ENCODE peak calls at places on chromosomes 13 and 19, in six cellular contexts. Y is transverse colon, I is fibroblast of lung, O is PC-3, T is aorta, K is GM12878. E is an unnamed sample.

GRCh38 chr13:113756441-113757097 is 2.5 kb upstream of the TMEM255B start:
- DNase-seq in T (no peak), O (peak), I (no peak), K (no peak), Y (no peak), E (no peak)

GRCh38 chr19:13463296-13463695 is 43.0 kb downstream of the CACNA1A start:
- DNase-seq in Y (no peak), K (no peak), I (peak), T (no peak), O (peak), E (no peak)

GRCh38 chr13:34201050-34201913 is 383.3 kb downstream of the RFC3 start:
- DNase-seq in Y (no peak), K (no peak), T (no peak), I (peak), O (peak), E (no peak)

GRCh38 chr19:41994521-41994971 is 516 bp upstream of the ATP1A3 start:
- DNase-seq in Y (no peak), T (no peak), O (no peak), K (no peak), I (no peak), E (no peak)

GRCh38 chr13:24251525-24251924 is 57.9 kb upstream of the C1QTNF9 start:
- DNase-seq in T (peak), O (no peak), Y (peak), K (no peak), I (no peak), E (no peak)

GRCh38 chr19:23002690-23003422 is at the start of gene ZNF728:
- DNase-seq in K (no peak), Y (peak), O (no peak), T (peak), I (no peak), E (peak)

GRCh38 chr19:35644987-35645679 is 3.0 kb upstream of the COX6B1 start:
- DNase-seq in O (peak), Y (peak), T (peak), I (peak), K (no peak), E (peak)

GRCh38 chr19:6047741-6048231 is 62.5 kb downstream of the RFX2 start:
- DNase-seq in I (peak), K (no peak), O (peak), Y (no peak), T (peak), E (no peak)

GRCh38 chr19:52637718-52638585 is at the start of gene ZNF83:
- DNase-seq in K (peak), I (peak), O (peak), Y (peak), T (peak), E (peak)

GRCh38 chr13:94696171-94696570 is 16.2 kb downstream of the SOX21 start:
- DNase-seq in I (no peak), Y (no peak), K (no peak), T (no peak), O (no peak), E (no peak)

GRCh38 chr19:10748924-10749434 is 31.1 kb downstream of the DNM2 start:
- DNase-seq in Y (peak), I (no peak), O (peak), K (no peak), T (peak), E (no peak)

GRCh38 chr13:25371608-25372274 is at the start of gene ATP8A2:
- DNase-seq in K (no peak), T (no peak), O (no peak), Y (no peak), I (no peak), E (no peak)

GRCh38 chr13:34207872-34208271 is 389.9 kb downstream of the RFC3 start:
- DNase-seq in K (no peak), I (peak), Y (no peak), T (no peak), O (no peak), E (no peak)

GRCh38 chr19:54653181-54653809 is 9.5 kb upstream of the LILRB4 start:
- DNase-seq in Y (no peak), O (peak), K (no peak), I (peak), T (no peak), E (no peak)

GRCh38 chr19:35592226-35592625 is 6.3 kb downstream of the PMIS2 start:
- DNase-seq in Y (no peak), K (no peak), O (peak), I (peak), T (no peak), E (no peak)

GRCh38 chr19:27774827-27775226 is 1438.1 kb downstream of the UQCRFS1 start:
- DNase-seq in I (no peak), Y (no peak), K (no peak), T (no peak), O (peak), E (no peak)

GRCh38 chr19:10568444-10568825 is 344 bp downstream of the CDKN2D start:
- DNase-seq in K (no peak), T (no peak), I (no peak), Y (peak), O (peak), E (peak)

GRCh38 chr19:5713228-5713627 is 6.7 kb downstream of the LONP1 start:
- DNase-seq in T (no peak), Y (no peak), I (no peak), K (no peak), O (no peak), E (no peak)

GRCh38 chr19:29191005-29191404 is 21.9 kb downstream of the UQCRFS1 start:
- DNase-seq in Y (no peak), I (no peak), T (no peak), K (no peak), O (no peak), E (no peak)

GRCh38 chr19:46579286-46579944 is 21.7 kb upstream of the CALM3 start:
- DNase-seq in Y (no peak), T (no peak), K (no peak), I (no peak), O (peak), E (no peak)

GRCh38 chr19:55383789-55384575 is at the start of gene TMEM238:
- DNase-seq in T (peak), Y (peak), O (peak), K (no peak), I (peak), E (peak)

GRCh38 chr13:36986462-36987240 is 12.5 kb downstream of the ALG5 start:
- DNase-seq in K (no peak), O (no peak), Y (no peak), T (no peak), I (no peak), E (no peak)

GRCh38 chr13:38763446-38764381 is 76.8 kb downstream of the FREM2 start:
- DNase-seq in I (peak), Y (no peak), O (peak), T (no peak), K (no peak), E (peak)

GRCh38 chr13:91368676-91369425 is 21.4 kb downstream of the MIR17HG start:
- DNase-seq in I (no peak), T (no peak), Y (no peak), K (no peak), O (no peak), E (no peak)

GRCh38 chr13:24220086-24220703 is 59.7 kb downstream of the SPATA13 start:
- DNase-seq in K (no peak), Y (peak), I (peak), T (no peak), O (peak), E (peak)

GRCh38 chr19:3263866-3264265 is 39.4 kb downstream of the CELF5 start:
- DNase-seq in K (no peak), Y (no peak), I (no peak), T (no peak), O (no peak), E (no peak)

GRCh38 chr13:99819962-99820361 is 151.6 kb downstream of the ZIC5 start:
- DNase-seq in Y (no peak), O (no peak), T (no peak), I (no peak), K (no peak), E (no peak)

GRCh38 chr19:871446-872265 is 12.2 kb downstream of the CFD start:
- DNase-seq in T (no peak), I (peak), Y (no peak), O (no peak), K (no peak), E (no peak)

DNA sequence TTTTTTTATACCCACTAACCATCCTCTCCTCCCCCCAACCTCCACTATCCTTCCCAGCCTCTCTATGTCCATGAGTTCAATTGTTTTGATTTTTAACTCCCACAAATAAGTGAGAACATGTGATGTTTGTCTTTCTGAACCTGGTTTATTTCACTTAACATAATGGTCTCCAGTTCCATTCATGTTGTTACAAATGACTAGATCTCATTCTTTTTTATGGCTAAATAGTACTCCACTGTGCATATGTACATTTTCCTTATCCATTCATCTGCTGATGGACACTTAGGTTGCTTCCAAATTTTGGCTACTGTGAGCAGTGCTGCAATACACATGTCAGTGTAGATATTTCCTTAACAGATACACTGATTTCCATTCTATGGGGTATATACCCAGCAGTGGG is 24.9 kb upstream of the ACP7 start:
- DNase-seq in T (no peak), O (no peak), K (no peak), I (no peak), Y (no peak), E (no peak)
- H3K27ac ChIP-seq in T (no peak), O (no peak), K (no peak), I (no peak), Y (no peak), E (no peak)

GRCh38 chr19:2099054-2099501 is 2.4 kb downstream of the IZUMO4 start:
- DNase-seq in T (no peak), I (no peak), K (no peak), O (no peak), Y (no peak), E (no peak)
- H3K27ac ChIP-seq in T (no peak), I (no peak), K (no peak), O (no peak), Y (no peak), E (no peak)

DNA sequence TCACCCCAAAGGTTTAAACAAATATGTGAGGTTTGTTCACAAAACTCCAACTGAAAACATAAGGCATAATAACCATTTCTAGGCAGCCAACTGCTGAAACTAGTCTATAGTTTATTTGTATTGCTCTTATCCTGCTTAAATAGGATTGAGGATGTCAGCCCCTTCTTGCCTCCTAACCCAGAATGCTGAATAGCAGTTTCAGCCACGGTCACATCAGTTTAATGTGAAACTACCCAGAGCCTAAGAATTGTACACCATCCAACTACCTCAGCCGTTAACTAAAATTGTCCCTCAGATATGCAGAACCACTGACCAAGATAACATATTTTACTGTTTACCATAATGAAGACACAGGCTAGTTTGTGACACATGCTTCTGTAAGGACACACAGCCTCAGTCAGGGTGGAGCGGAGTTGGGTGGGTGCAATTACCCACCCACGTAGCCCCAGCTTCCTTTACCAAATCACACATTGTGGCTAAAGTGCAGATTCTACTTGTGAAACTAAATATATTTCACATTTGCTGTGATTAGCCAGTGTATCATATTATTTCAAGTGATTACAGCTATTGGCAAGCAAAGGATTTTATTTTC is 259.9 kb downstream of the EFNB2 start:
- DNase-seq in K (no peak), Y (no peak), T (no peak), O (no peak), I (no peak), E (no peak)
- H3K27ac ChIP-seq in K (no peak), Y (no peak), T (no peak), O (no peak), I (no peak), E (no peak)

GRCh38 chr19:15175609-15176008 is 25.2 kb downstream of the NOTCH3 start:
- DNase-seq in O (no peak), K (no peak), I (no peak), T (no peak), Y (no peak), E (no peak)

GRCh38 chr19:15178629-15179308 is 22.0 kb downstream of the NOTCH3 start:
- DNase-seq in T (peak), Y (no peak), I (no peak), O (no peak), K (no peak), E (no peak)

GRCh38 chr19:15173746-15174404 is 26.9 kb downstream of the NOTCH3 start:
- DNase-seq in O (peak), I (peak), Y (no peak), K (no peak), T (no peak), E (no peak)

GRCh38 chr19:15180451-15181390 is 20.1 kb downstream of the NOTCH3 start:
- DNase-seq in K (no peak), T (peak), Y (peak), O (no peak), I (no peak), E (peak)

GRCh38 chr19:15177269-15178116 is 23.3 kb downstream of the NOTCH3 start:
- DNase-seq in K (peak), Y (peak), I (peak), T (peak), O (peak), E (peak)
- H3K27ac ChIP-seq in K (no peak), Y (no peak), I (no peak), T (no peak), O (no peak), E (no peak)

GRCh38 chr13:30806784-30807183 is 71.4 kb downstream of the ALOX5AP start:
- DNase-seq in O (peak), K (no peak), Y (no peak), T (no peak), I (peak), E (no peak)

GRCh38 chr13:30803791-30804190 is 68.4 kb downstream of the ALOX5AP start:
- DNase-seq in I (no peak), K (no peak), O (no peak), T (no peak), Y (no peak), E (no peak)

GRCh38 chr13:30804474-30804873 is 69.1 kb downstream of the ALOX5AP start:
- DNase-seq in T (no peak), K (no peak), I (no peak), Y (no peak), O (no peak), E (peak)

GRCh38 chr13:30805603-30806011 is 70.3 kb downstream of the ALOX5AP start:
- DNase-seq in K (no peak), T (no peak), Y (no peak), O (no peak), I (no peak), E (peak)

GRCh38 chr13:30805132-30805537 is 69.8 kb downstream of the ALOX5AP start:
- DNase-seq in I (no peak), T (no peak), K (no peak), Y (no peak), O (no peak), E (no peak)
- H3K27ac ChIP-seq in I (no peak), T (no peak), K (no peak), Y (no peak), O (no peak), E (peak)

GRCh38 chr19:48569814-48570213 is 17.8 kb downstream of the SULT2B1 start:
- DNase-seq in T (no peak), K (no peak), O (no peak), Y (no peak), I (peak), E (no peak)
- H3K27ac ChIP-seq in T (no peak), K (no peak), O (no peak), Y (no peak), I (no peak), E (no peak)

DNA sequence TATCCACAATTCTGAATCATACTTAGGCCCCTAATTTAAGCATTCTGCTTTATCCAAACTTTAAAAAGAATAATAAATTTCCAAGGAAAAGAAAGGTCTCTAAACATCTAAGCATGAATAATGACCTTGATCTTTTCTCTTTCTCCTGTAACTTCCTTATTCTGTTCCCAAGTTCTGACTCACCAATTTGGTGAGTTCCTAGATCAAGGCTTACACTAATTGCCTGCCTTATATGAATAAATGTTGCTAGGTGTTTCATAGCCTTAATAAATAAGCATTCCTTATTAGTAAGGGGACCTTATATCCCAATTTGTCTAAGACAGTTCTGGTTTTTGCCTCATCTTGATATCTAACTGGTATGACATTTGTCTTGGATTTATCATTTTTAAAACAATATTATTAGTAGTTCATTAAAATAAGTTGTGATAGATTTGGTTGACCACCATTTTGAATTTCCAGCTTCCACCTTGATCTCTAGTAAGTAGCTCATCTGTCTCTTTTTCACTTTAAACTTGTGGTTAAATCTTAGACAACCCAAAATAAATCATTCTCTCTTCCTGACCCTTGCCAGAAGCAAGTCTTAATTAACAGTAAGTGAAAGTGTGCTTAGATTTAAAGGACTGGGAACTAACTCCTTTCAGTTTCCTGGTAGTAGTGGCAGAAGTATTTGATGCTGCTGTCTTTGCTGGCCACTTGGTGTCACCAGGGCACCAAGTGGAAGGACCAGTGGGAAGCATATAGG is 121.2 kb upstream of the MLNR start:
- DNase-seq in T (no peak), I (peak), K (no peak), Y (no peak), O (no peak), E (no peak)
- H3K27ac ChIP-seq in T (no peak), I (no peak), K (peak), Y (peak), O (peak), E (no peak)

E was measured in caudate nucleus.